ENCODE peak calls at places on chromosomes 4 and X, in seven cellular contexts. O is H9, Z is iPS-NIHi11, T is stomach, H is T-helper 1 cell, F is NCI-H1694 treated with DMSO at 0.1 percent for 48 hours, I is HT-29. B is an unnamed sample.

GRCh38 chrX:40095588-40096394 is 2.0 kb downstream of the BCOR start:
- DNase-seq in H (no peak), F (no peak), T (no peak), I (peak), O (peak), Z (no peak), B (peak)

GRCh38 chr4:1711055-1711905 is 839 bp downstream of the SLBP start:
- DNase-seq in I (peak), O (peak), T (peak), Z (peak), F (no peak), H (peak), B (peak)

GRCh38 chrX:1417921-1418875 is 26.3 kb upstream of the SLC25A6 start:
- DNase-seq in T (no peak), O (no peak), F (no peak), I (peak), H (no peak), Z (peak), B (no peak)

GRCh38 chrX:146863566-146863965 is 49.0 kb upstream of the CXorf51A start:
- DNase-seq in Z (no peak), T (no peak), F (no peak), I (no peak), O (no peak), H (no peak), B (no peak)

GRCh38 chrX:39242187-39242586 is 440.9 kb downstream of the MID1IP1 start:
- DNase-seq in T (peak), I (peak), F (peak), H (no peak), O (peak), Z (peak), B (peak)

GRCh38 chr4:184253072-184253420 is 35.4 kb upstream of the ENPP6 start:
- DNase-seq in F (no peak), T (no peak), I (no peak), H (no peak), O (no peak), Z (no peak), B (no peak)

GRCh38 chr4:153261431-153261830 is 57.2 kb downstream of the TRIM2 start:
- DNase-seq in F (no peak), I (no peak), Z (no peak), H (no peak), T (no peak), O (no peak), B (no peak)

GRCh38 chr4:33323393-33323792 is 2603.2 kb downstream of the PCDH7 start:
- DNase-seq in H (no peak), O (no peak), I (no peak), Z (no peak), F (no peak), T (no peak), B (no peak)

GRCh38 chrX:41303013-41303412 is 30.9 kb upstream of the DDX3X start:
- DNase-seq in I (no peak), Z (no peak), T (no peak), H (no peak), F (no peak), O (no peak), B (no peak)

GRCh38 chrX:68929332-68930150 is 100.7 kb downstream of the EFNB1 start:
- DNase-seq in H (no peak), F (no peak), O (no peak), T (peak), Z (no peak), I (peak), B (no peak)

GRCh38 chr4:7210818-7211217 is 18.5 kb downstream of the SORCS2 start:
- DNase-seq in T (no peak), H (no peak), I (no peak), Z (no peak), F (no peak), O (no peak), B (no peak)

GRCh38 chr4:3682236-3683076 is 83.7 kb upstream of the ADRA2C start:
- DNase-seq in T (no peak), Z (no peak), F (no peak), I (no peak), O (no peak), H (no peak), B (no peak)